ENCODE peak calls at places on chromosomes 3 and 15, in six cellular contexts. R is SW480, K is fibroblast of lung, O is brain microvascular endothelial cell, M is EL, X is progenitor cell of endocrine pancreas. S is an unnamed sample.
A peak's percentile ranks its signal among the peaks of the same experiment; 100 is the strongest.

GRCh38 chr3:42264399-42265058 is 1.5 kb downstream of the CCK start:
- DNase-seq in R (no peak), K (peak; percentile 28), O (peak; percentile 37), M (peak; percentile 30), X (no peak), S (no peak)

GRCh38 chr3:105970283-105970682 is 101.5 kb upstream of the CBLB start:
- DNase-seq in R (no peak), K (peak; percentile 95), O (no peak), M (peak; percentile 72), X (no peak), S (no peak)

GRCh38 chr3:62888180-62888579 is 13.0 kb upstream of the CADPS start:
- DNase-seq in R (no peak), K (no peak), O (no peak), M (no peak), X (no peak), S (no peak)

GRCh38 chr3:183924956-183925355 is 40.3 kb upstream of the PARL start:
- DNase-seq in R (no peak), K (peak; percentile 87), O (peak; percentile 18), M (no peak), X (no peak), S (no peak)

GRCh38 chr3:140626856-140627255 is 51.0 kb upstream of the TRIM42 start:
- DNase-seq in R (no peak), K (no peak), O (no peak), M (no peak), X (no peak), S (no peak)

GRCh38 chr3:118101891-118102290 is 932.8 kb downstream of the IGSF11 start:
- DNase-seq in R (no peak), K (no peak), O (no peak), M (no peak), X (no peak), S (no peak)

GRCh38 chr15:62099171-62099601 is 32.4 kb downstream of the C2CD4A start:
- DNase-seq in R (no peak), K (peak; percentile 48), O (peak; percentile 31), M (peak; percentile 50), X (no peak), S (no peak)

GRCh38 chr15:94526071-94526689 is 294.8 kb downstream of the MCTP2 start:
- DNase-seq in R (no peak), K (no peak), O (peak; percentile 1), M (no peak), X (no peak), S (no peak)

GRCh38 chr3:10745392-10745791 is 70.6 kb upstream of the SLC6A11 start:
- DNase-seq in R (no peak), K (no peak), O (no peak), M (no peak), X (no peak), S (no peak)

GRCh38 chr3:18469775-18470174 is 44.6 kb upstream of the SATB1 start:
- DNase-seq in R (no peak), K (no peak), O (no peak), M (no peak), X (no peak), S (no peak)

GRCh38 chr15:68631621-68632051 is 52.8 kb downstream of the CORO2B start:
- DNase-seq in R (no peak), K (no peak), O (no peak), M (no peak), X (no peak), S (no peak)

GRCh38 chr3:36803096-36803811 is 38.9 kb upstream of the DCLK3 start:
- DNase-seq in R (no peak), K (no peak), O (no peak), M (no peak), X (no peak), S (no peak)

GRCh38 chr15:51884517-51885236 is 55.2 kb downstream of the TMOD3 start:
- DNase-seq in R (no peak), K (no peak), O (no peak), M (peak; percentile 26), X (no peak), S (no peak)

S was measured in SW 1271.